ENCODE peak calls at places on chromosome 9, in nine cellular contexts. Y is heart left ventricle, U is spleen, T is IMR-90, K is HCT116, W is prostate gland, G is ovary, O is body of pancreas, V is H1. H is an unnamed sample.

GRCh38 chr9:74285075-74285474 is 212.1 kb upstream of the RORB start:
- DNase-seq in Y (no peak), U (no peak), T (no peak), K (no peak), W (no peak), G (no peak), O (no peak), V (no peak), H (no peak)

GRCh38 chr9:88998506-88998905 is 7.2 kb downstream of the S1PR3 start:
- DNase-seq in Y (no peak), U (no peak), T (no peak), K (no peak), W (no peak), G (no peak), O (no peak), V (peak), H (no peak)

GRCh38 chr9:9790216-9790872 is 822.5 kb downstream of the PTPRD start:
- DNase-seq in Y (no peak), U (no peak), T (no peak), K (no peak), W (no peak), G (no peak), O (peak), V (no peak), H (peak)

GRCh38 chr9:97501177-97501971 is at the start of gene TMOD1:
- DNase-seq in Y (peak), U (peak), T (peak), K (peak), W (peak), G (peak), O (peak), V (peak), H (peak)

GRCh38 chr9:764105-764524 is 77.4 kb upstream of the DMRT1 start:
- DNase-seq in Y (peak), U (peak), T (peak), K (peak), W (peak), G (peak), O (peak), V (peak), H (peak)

GRCh38 chr9:119282476-119283117 is 86.6 kb downstream of the BRINP1 start:
- DNase-seq in Y (no peak), U (no peak), T (no peak), K (no peak), W (no peak), G (no peak), O (no peak), V (no peak), H (no peak)

GRCh38 chr9:34158362-34158869 is 20.4 kb upstream of the UBAP1 start:
- DNase-seq in Y (no peak), U (peak), T (peak), K (no peak), W (no peak), G (no peak), O (no peak), V (no peak), H (no peak)

GRCh38 chr9:136297016-136297691 is 6.7 kb downstream of the CCDC187 start:
- DNase-seq in Y (no peak), U (no peak), T (no peak), K (no peak), W (peak), G (no peak), O (peak), V (no peak), H (peak)

GRCh38 chr9:87199819-87200218 is 252.5 kb upstream of the GAS1 start:
- DNase-seq in Y (no peak), U (no peak), T (no peak), K (no peak), W (no peak), G (no peak), O (no peak), V (no peak), H (no peak)

GRCh38 chr9:120080781-120081180 is 499.2 kb downstream of the CDK5RAP2 start:
- DNase-seq in Y (no peak), U (no peak), T (no peak), K (no peak), W (no peak), G (no peak), O (no peak), V (no peak), H (no peak)

GRCh38 chr9:131578778-131579504 is 33.6 kb downstream of the PRRT1B start:
- DNase-seq in Y (no peak), U (peak), T (no peak), K (no peak), W (no peak), G (peak), O (peak), V (no peak), H (no peak)

GRCh38 chr9:131575946-131576853 is 30.9 kb downstream of the PRRT1B start:
- DNase-seq in Y (no peak), U (no peak), T (no peak), K (no peak), W (no peak), G (no peak), O (no peak), V (no peak), H (no peak)

GRCh38 chr9:131578016-131578415 is 32.7 kb downstream of the PRRT1B start:
- DNase-seq in Y (no peak), U (no peak), T (no peak), K (no peak), W (no peak), G (no peak), O (no peak), V (no peak), H (no peak)

GRCh38 chr9:131577005-131578000 is 32.0 kb downstream of the PRRT1B start:
- DNase-seq in Y (no peak), U (no peak), T (no peak), K (no peak), W (no peak), G (no peak), O (no peak), V (no peak), H (no peak)

GRCh38 chr9:131575121-131575640 is 29.9 kb downstream of the PRRT1B start:
- DNase-seq in Y (no peak), U (no peak), T (no peak), K (no peak), W (no peak), G (no peak), O (no peak), V (no peak), H (no peak)
- TF ChIP-seq POLR2A in Y (no peak), U (no peak), T (no peak), K (no peak), W (no peak), G (no peak), O (no peak), V (no peak), H (no peak)

GRCh38 chr9:72364679-72365524 is at the start of gene ZFAND5:
- DNase-seq in Y (peak), U (peak), T (peak), K (peak), W (peak), G (peak), O (peak), V (peak), H (peak)
- TF ChIP-seq POLR2A in Y (peak), U (peak), T (peak), K (peak), W (peak), G (peak), O (peak), V (peak), H (peak)

DNA sequence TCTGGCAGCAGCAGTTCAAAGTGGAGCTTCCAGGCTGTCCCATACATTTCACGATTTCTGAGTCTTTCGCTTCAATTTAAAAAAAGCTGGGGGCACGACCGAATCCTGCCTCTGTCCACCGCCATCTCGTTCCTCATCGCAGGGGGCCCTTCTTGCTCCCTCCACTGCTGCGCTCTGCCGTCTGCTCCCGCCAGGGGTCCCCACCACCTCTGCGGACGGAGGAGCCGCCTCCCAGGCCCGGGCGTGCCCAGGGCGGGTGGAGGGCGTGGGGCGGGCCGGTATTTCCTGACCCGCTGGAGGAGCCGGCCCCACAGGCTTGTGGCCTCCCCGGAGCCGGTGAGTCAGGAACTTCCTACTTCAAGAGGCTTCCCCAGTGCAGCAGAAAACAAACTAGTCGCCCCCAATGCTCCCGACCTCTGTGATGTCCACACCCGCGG is 50.4 kb downstream of the USP20 start:
- DNase-seq in Y (peak), U (peak), T (peak), K (peak), W (peak), G (peak), O (peak), V (peak), H (peak)
- TF ChIP-seq POLR2A in Y (no peak), U (no peak), T (peak), K (no peak), W (peak), G (peak), O (peak), V (peak), H (no peak)

GRCh38 chr9:38066907-38067610 is 2.0 kb downstream of the SHB start:
- DNase-seq in Y (peak), U (peak), T (no peak), K (no peak), W (peak), G (peak), O (peak), V (no peak), H (no peak)
- TF ChIP-seq POLR2A in Y (no peak), U (no peak), T (no peak), K (no peak), W (peak), G (no peak), O (peak), V (no peak), H (no peak)

DNA sequence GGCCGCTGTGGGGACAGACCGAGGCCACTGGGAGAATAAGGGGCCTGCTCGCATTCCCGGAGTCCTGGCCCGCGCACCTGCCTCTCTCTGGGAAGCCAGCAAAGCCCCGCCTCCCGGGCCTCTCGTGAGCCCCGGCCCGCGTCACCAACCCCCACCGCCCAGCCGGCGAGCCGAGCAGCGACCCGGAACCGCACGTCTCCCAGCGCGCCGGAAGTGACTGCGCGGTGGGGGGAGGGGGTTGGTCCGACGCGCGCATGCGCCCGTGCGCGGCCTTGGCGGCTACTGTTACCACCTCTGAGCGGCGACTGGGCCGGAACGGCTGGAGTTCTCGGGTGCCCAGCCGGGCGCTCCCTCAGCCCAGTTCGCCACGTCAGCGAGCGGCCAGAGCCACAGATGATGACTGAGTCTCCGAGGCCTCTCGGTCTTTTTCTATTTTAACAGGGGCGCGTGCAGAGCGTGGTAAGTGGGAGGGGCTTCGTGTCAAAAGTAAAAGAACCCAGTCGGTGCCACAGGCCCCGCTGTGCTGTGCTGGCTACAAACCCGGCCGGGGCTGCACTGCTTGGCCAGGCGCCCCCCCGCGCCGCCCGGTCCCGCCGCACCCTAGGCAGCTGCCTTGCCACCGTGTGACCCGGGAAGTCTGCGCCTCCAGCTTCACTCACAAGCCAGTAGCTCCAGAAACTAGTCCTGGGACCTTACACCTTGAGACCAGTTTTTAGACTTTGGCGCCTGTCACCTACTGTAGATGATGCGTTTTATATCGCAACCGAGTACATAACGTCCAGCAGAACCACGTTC is at the start of gene GOLGA1:
- DNase-seq in Y (peak), U (peak), T (peak), K (peak), W (peak), G (peak), O (peak), V (peak), H (peak)
- TF ChIP-seq POLR2A in Y (no peak), U (no peak), T (peak), K (peak), W (peak), G (peak), O (peak), V (no peak), H (peak)

GRCh38 chr9:114155263-114155966 is at the start of gene COL27A1:
- DNase-seq in Y (peak), U (peak), T (peak), K (peak), W (peak), G (peak), O (peak), V (peak), H (peak)
- TF ChIP-seq POLR2A in Y (no peak), U (no peak), T (no peak), K (no peak), W (peak), G (no peak), O (no peak), V (no peak), H (peak)

GRCh38 chr9:37575511-37575914 is 667 bp downstream of the FBXO10 start:
- DNase-seq in Y (no peak), U (no peak), T (no peak), K (no peak), W (no peak), G (no peak), O (no peak), V (no peak), H (no peak)

GRCh38 chr9:37574996-37575395 is 1.2 kb downstream of the FBXO10 start:
- DNase-seq in Y (no peak), U (no peak), T (peak), K (no peak), W (no peak), G (no peak), O (no peak), V (no peak), H (no peak)

GRCh38 chr9:37574241-37574721 is 1.9 kb downstream of the FBXO10 start:
- DNase-seq in Y (no peak), U (no peak), T (peak), K (no peak), W (no peak), G (no peak), O (no peak), V (no peak), H (no peak)

DNA sequence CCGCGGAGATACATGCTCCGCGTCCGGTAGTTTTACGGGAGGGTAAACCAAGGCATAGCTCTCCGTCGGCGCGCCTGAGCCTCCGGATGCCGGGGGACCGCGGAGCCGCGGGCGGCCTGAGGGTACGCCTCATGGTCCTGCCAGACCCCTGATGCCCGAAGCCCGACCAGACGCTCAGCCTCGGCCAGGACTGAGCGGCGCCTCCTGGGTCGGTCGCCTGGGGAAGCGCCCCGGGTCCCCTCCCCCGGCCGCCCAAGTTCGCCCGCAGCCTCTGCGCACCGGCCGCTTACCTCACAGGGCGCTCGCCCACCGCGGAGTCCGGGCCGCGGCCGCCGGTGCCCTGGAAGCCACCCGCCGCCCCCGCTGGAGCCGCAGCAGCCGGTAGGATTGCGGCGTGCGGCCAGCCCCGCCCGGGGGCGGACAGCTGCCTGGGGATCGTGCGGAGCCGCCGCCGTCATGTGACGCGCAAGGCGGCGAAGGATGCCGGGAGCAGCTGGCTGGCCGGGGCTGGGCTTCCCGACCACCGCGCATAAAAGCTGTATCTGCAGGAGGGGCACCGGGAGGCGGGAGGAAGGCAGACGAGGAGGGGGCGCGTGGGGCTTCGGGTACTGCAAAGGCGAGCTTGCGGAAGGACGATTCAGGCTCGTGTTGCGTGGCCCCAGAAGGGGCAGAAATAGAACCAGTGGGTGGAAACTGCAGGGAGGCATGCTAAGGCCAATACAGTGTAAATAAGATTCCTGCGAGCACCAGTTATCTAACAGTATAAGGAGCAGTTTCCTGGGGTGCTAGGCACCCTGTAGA is at the start of gene FBXO10:
- DNase-seq in Y (peak), U (peak), T (peak), K (no peak), W (peak), G (peak), O (peak), V (peak), H (no peak)
- TF ChIP-seq POLR2A in Y (no peak), U (no peak), T (peak), K (no peak), W (peak), G (no peak), O (peak), V (peak), H (peak)

GRCh38 chr9:121751686-121752445 is 100.4 kb downstream of the DAB2IP start:
- DNase-seq in Y (no peak), U (no peak), T (no peak), K (no peak), W (no peak), G (peak), O (no peak), V (no peak), H (no peak)
- TF ChIP-seq POLR2A in Y (no peak), U (no peak), T (no peak), K (no peak), W (no peak), G (no peak), O (no peak), V (no peak), H (no peak)